ENCODE peak calls at places on chromosomes 3 and 15, in six cellular contexts. Q is stimulated activated CD8-positive, alpha-beta memory T cell treated with anti-CD3 and anti-CD28 coated beads, Interleukin-12 subunit alpha, Interleukin-12 subunit beta, amount 100 ng/mL, for 4 hours; C is right cardiac atrium; O is stimulated activated CD4-positive, alpha-beta T cell treated with anti-CD3 and anti-CD28 coated beads, Interleukin-12 subunit alpha, Interleukin-12 subunit beta, amount 100 ng/mL, for 24 hours; F is progenitor cell of endocrine pancreas; R is mesothelial cell of epicardium. K is an unnamed sample.

GRCh38 chr15:82315519-82316246 is 33.6 kb downstream of the GOLGA6L10 start:
- DNase-seq in Q (no peak), C (peak), O (no peak), F (no peak), R (no peak), K (no peak)

GRCh38 chr3:159667261-159667660 is 321.4 kb upstream of the IL12A start:
- DNase-seq in Q (no peak), C (no peak), O (no peak), F (no peak), R (no peak), K (no peak)

GRCh38 chr3:135803291-135803690 is 162.2 kb upstream of the PPP2R3A start:
- DNase-seq in Q (no peak), C (no peak), O (no peak), F (no peak), R (no peak), K (no peak)

GRCh38 chr3:151210676-151211381 is 7.8 kb upstream of the GPR171 start:
- DNase-seq in Q (no peak), C (no peak), O (no peak), F (no peak), R (no peak), K (no peak)

GRCh38 chr15:39625451-39625850 is 44.6 kb downstream of the THBS1 start:
- DNase-seq in Q (no peak), C (no peak), O (no peak), F (no peak), R (no peak), K (no peak)

GRCh38 chr15:92638291-92638708 is 17.3 kb downstream of the FAM174B start:
- DNase-seq in Q (no peak), C (no peak), O (no peak), F (no peak), R (no peak), K (no peak)

GRCh38 chr3:160852856-160853255 is 96.8 kb downstream of the PPM1L start:
- DNase-seq in Q (no peak), C (no peak), O (no peak), F (no peak), R (no peak), K (no peak)

GRCh38 chr15:85749261-85750151 is 45.2 kb downstream of the KLHL25 start:
- DNase-seq in Q (no peak), C (peak), O (no peak), F (no peak), R (no peak), K (peak)

GRCh38 chr15:71355268-71355667 is 240.0 kb downstream of the THSD4 start:
- DNase-seq in Q (no peak), C (no peak), O (no peak), F (no peak), R (no peak), K (no peak)

GRCh38 chr15:58247803-58248503 is 109.8 kb downstream of the AQP9 start:
- DNase-seq in Q (no peak), C (peak), O (no peak), F (no peak), R (no peak), K (peak)

GRCh38 chr15:97759363-97759762 is 201.1 kb upstream of the ARRDC4 start:
- DNase-seq in Q (no peak), C (no peak), O (no peak), F (no peak), R (no peak), K (no peak)

GRCh38 chr3:151787626-151788025 is 26.3 kb upstream of the AADAC start:
- DNase-seq in Q (no peak), C (no peak), O (no peak), F (no peak), R (no peak), K (no peak)

GRCh38 chr15:49075876-49076275 is 29.6 kb upstream of the SECISBP2L start:
- DNase-seq in Q (no peak), C (no peak), O (no peak), F (no peak), R (no peak), K (no peak)

GRCh38 chr15:52104532-52105004 is 8.0 kb downstream of the BCL2L10 start:
- DNase-seq in Q (no peak), C (no peak), O (no peak), F (no peak), R (no peak), K (no peak)

GRCh38 chr3:25589104-25589782 is 75.5 kb downstream of the TOP2B start:
- DNase-seq in Q (no peak), C (no peak), O (no peak), F (no peak), R (no peak), K (no peak)

GRCh38 chr3:139559541-139559940 is 20.0 kb upstream of the RBP1 start:
- DNase-seq in Q (no peak), C (no peak), O (no peak), F (no peak), R (no peak), K (no peak)

GRCh38 chr3:53845103-53845880 is 927 bp downstream of the CHDH start:
- DNase-seq in Q (no peak), C (peak), O (no peak), F (no peak), R (no peak), K (no peak)

GRCh38 chr3:152556731-152557254 is 278.1 kb upstream of the P2RY1 start:
- DNase-seq in Q (no peak), C (no peak), O (no peak), F (no peak), R (no peak), K (no peak)

GRCh38 chr3:64457811-64458210 is 230.0 kb downstream of the ADAMTS9 start:
- DNase-seq in Q (no peak), C (no peak), O (no peak), F (no peak), R (no peak), K (no peak)

GRCh38 chr15:76393614-76394013 is 57.0 kb downstream of the ISL2 start:
- DNase-seq in Q (no peak), C (no peak), O (no peak), F (no peak), R (no peak), K (no peak)

GRCh38 chr3:99962703-99963102 is 145.0 kb downstream of the CMSS1 start:
- DNase-seq in Q (no peak), C (no peak), O (no peak), F (no peak), R (no peak), K (no peak)

GRCh38 chr3:129360705-129361460 is 67.6 kb downstream of the EFCAB12 start:
- DNase-seq in Q (no peak), C (no peak), O (no peak), F (no peak), R (no peak), K (no peak)

GRCh38 chr3:191176038-191176437 is 23.0 kb upstream of the OSTN start:
- DNase-seq in Q (no peak), C (no peak), O (no peak), F (no peak), R (no peak), K (no peak)

GRCh38 chr3:186886202-186886820 is 43.8 kb downstream of the ADIPOQ start:
- DNase-seq in Q (no peak), C (no peak), O (no peak), F (no peak), R (no peak), K (no peak)

GRCh38 chr3:15359677-15360397 is 27.5 kb upstream of the SH3BP5 start:
- DNase-seq in Q (no peak), C (no peak), O (no peak), F (no peak), R (no peak), K (no peak)

GRCh38 chr3:13515036-13515435 is 33.9 kb upstream of the FBLN2 start:
- DNase-seq in Q (no peak), C (no peak), O (no peak), F (no peak), R (no peak), K (no peak)

GRCh38 chr15:74036271-74037170 is 42.0 kb downstream of the PML start:
- DNase-seq in Q (no peak), C (peak), O (no peak), F (peak), R (no peak), K (peak)

GRCh38 chr15:65804252-65804931 is 12.3 kb upstream of the DENND4A start:
- DNase-seq in Q (no peak), C (no peak), O (no peak), F (no peak), R (no peak), K (peak)

GRCh38 chr15:24772709-24773373 is 97.3 kb downstream of the NPAP1 start:
- DNase-seq in Q (peak), C (peak), O (peak), F (peak), R (peak), K (peak)

GRCh38 chr15:60774829-60775228 is 295.9 kb upstream of the ICE2 start:
- DNase-seq in Q (no peak), C (no peak), O (no peak), F (no peak), R (no peak), K (no peak)

GRCh38 chr15:85094685-85095084 is 113.0 kb downstream of the PDE8A start:
- DNase-seq in Q (no peak), C (no peak), O (no peak), F (no peak), R (no peak), K (no peak)

GRCh38 chr3:157174265-157174615 is 14.3 kb upstream of the CCNL1 start:
- DNase-seq in Q (no peak), C (peak), O (no peak), F (no peak), R (no peak), K (no peak)

GRCh38 chr3:18987862-18988447 is 160.4 kb upstream of the KCNH8 start:
- DNase-seq in Q (no peak), C (no peak), O (no peak), F (no peak), R (no peak), K (no peak)

GRCh38 chr3:131730581-131730980 is 227.8 kb upstream of the MRPL3 start:
- DNase-seq in Q (no peak), C (no peak), O (no peak), F (no peak), R (no peak), K (no peak)

GRCh38 chr3:171776411-171776810 is 33.9 kb downstream of the PLD1 start:
- DNase-seq in Q (no peak), C (no peak), O (no peak), F (no peak), R (no peak), K (no peak)

GRCh38 chr3:34869696-34870095 is 769.6 kb upstream of the ARPP21 start:
- DNase-seq in Q (no peak), C (no peak), O (no peak), F (no peak), R (no peak), K (no peak)

GRCh38 chr3:10514407-10515069 is 9.2 kb upstream of the ATP2B2 start:
- DNase-seq in Q (no peak), C (no peak), O (no peak), F (no peak), R (no peak), K (no peak)

GRCh38 chr3:29144361-29144760 is 136.5 kb upstream of the RBMS3 start:
- DNase-seq in Q (no peak), C (no peak), O (no peak), F (no peak), R (no peak), K (no peak)

GRCh38 chr15:52112203-52112750 is 298 bp downstream of the BCL2L10 start:
- DNase-seq in Q (peak), C (peak), O (peak), F (no peak), R (no peak), K (peak)

K was measured in ascending aorta.